ENCODE peak calls at places on chromosomes 4 and X, in four cellular contexts. K is type B pancreatic cell, Q is uterus, V is A549. J is an unnamed sample.

GRCh38 chr4:148415500-148415899 is 26.7 kb downstream of the NR3C2 start:
- DNase-seq in K (no peak), Q (no peak), V (peak; percentile 17), J (no peak)

GRCh38 chrX:41090568-41091238 is 5.5 kb downstream of the USP9X start:
- DNase-seq in K (no peak), Q (no peak), V (no peak), J (no peak)

GRCh38 chrX:13750204-13750603 is 15.7 kb downstream of the OFD1 start:
- DNase-seq in K (no peak), Q (no peak), V (peak; percentile 69), J (no peak)

GRCh38 chr4:176792348-176793059 is at the start of gene VEGFC:
- DNase-seq in K (peak; percentile 75), Q (peak; percentile 55), V (peak; percentile 73), J (no peak)

GRCh38 chr4:112952301-112952700 is 97.2 kb upstream of the ANK2 start:
- DNase-seq in K (no peak), Q (no peak), V (no peak), J (no peak)

GRCh38 chrX:120840826-120841225 is 34.8 kb downstream of the CT47B1 start:
- DNase-seq in K (no peak), Q (no peak), V (peak; percentile 16), J (no peak)

GRCh38 chr4:20251061-20251795 is 477 bp upstream of the SLIT2 start:
- DNase-seq in K (no peak), Q (no peak), V (no peak), J (no peak)

GRCh38 chr4:169228076-169228475 is 42.7 kb downstream of the SH3RF1 start:
- DNase-seq in K (no peak), Q (no peak), V (no peak), J (no peak)

GRCh38 chr4:40587826-40588225 is 41.8 kb downstream of the RBM47 start:
- DNase-seq in K (no peak), Q (no peak), V (no peak), J (peak; percentile 58)

GRCh38 chr4:156242390-156242789 is 288.7 kb upstream of the CTSO start:
- DNase-seq in K (no peak), Q (no peak), V (no peak), J (no peak)

GRCh38 chrX:97563531-97564133 is 679.9 kb downstream of the RPA4 start:
- DNase-seq in K (no peak), Q (peak; percentile 26), V (no peak), J (no peak)

GRCh38 chr4:41561241-41561640 is 23.3 kb downstream of the LIMCH1 start:
- DNase-seq in K (no peak), Q (no peak), V (no peak), J (no peak)

GRCh38 chrX:105211051-105211575 is 9.4 kb downstream of the TEX13A start:
- DNase-seq in K (no peak), Q (no peak), V (no peak), J (no peak)

GRCh38 chrX:8043121-8043520 is 115.9 kb upstream of the PNPLA4 start:
- DNase-seq in K (no peak), Q (no peak), V (no peak), J (no peak)

GRCh38 chrX:8044861-8045434 is 117.7 kb upstream of the PNPLA4 start:
- DNase-seq in K (no peak), Q (no peak), V (no peak), J (no peak)

GRCh38 chrX:8037593-8038348 is 110.6 kb upstream of the PNPLA4 start:
- DNase-seq in K (no peak), Q (no peak), V (no peak), J (no peak)

GRCh38 chrX:8043546-8043945 is 116.3 kb upstream of the PNPLA4 start:
- DNase-seq in K (no peak), Q (no peak), V (no peak), J (no peak)

DNA sequence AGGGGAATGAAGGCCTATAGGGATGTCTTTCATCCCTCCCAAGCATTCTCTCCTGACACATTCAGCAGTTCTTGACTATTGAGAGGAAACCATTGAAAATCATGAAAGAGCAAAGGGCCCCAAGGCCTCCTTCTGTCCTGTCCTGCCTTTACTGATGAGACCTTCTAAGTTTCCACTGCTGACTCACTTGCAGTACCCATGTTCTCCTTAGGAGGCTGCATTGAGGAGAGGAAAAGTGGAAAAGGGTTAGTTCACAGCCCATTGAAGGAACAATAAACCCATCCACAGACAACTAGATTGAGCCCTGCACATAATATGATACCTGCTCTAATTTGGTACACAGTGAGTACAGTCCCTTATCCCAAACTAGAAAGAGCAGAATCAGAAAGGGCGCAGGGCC is 115.1 kb upstream of the PNPLA4 start:
- DNase-seq in K (no peak), Q (no peak), V (peak; percentile 4), J (no peak)
- TF ChIP-seq CTCF in K (peak; percentile 57), Q (no peak), V (no peak), J (no peak)

DNA sequence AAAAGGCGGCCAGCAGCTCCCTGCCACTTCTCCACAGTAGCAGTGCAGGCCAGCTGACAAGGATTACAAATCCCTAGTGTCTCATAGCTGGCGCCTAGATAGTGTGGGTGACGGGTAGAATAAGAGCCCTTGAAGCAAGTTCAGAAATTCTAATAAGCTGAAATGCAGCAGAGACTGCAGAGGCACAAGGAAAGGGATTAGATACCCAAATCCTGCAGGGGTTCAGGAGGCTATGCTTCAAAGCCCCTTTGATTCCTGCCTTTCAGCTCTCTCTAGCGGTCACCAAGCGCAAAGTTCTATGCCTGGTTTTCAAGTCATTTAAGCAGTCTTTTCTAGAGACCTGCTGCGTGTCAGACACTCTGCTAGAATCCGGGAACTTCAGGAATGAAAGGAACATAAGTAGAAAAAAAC is 79.2 kb downstream of the RLIM start:
- DNase-seq in K (no peak), Q (no peak), V (peak; percentile 29), J (no peak)
- TF ChIP-seq CTCF in K (peak; percentile 59), Q (peak; percentile 39), V (peak; percentile 24), J (no peak)

GRCh38 chr4:115871596-115871995 is 758.2 kb upstream of the NDST4 start:
- DNase-seq in K (no peak), Q (no peak), V (no peak), J (no peak)

DNA sequence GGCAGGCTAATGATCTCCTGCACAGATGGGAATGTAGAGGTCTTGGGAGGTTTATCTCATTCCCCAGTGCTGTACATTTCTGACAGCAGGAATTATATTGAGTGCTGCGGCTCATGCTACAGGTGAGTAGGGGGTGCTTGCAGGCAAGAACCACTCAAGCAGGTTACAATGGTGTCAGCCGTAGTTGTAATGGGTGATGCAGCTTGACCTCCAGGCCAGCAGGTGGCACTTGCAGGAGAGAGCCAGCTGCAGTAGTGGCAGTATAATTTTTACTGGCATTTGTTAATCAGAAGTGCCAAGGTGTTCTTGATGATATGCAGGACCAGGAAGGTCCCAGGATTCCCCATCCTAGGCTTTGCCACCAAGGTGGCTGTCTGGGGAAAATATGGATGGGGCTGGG is 759.6 kb upstream of the NDST4 start:
- DNase-seq in K (no peak), Q (no peak), V (no peak), J (no peak)
- TF ChIP-seq CTCF in K (no peak), Q (no peak), V (no peak), J (no peak)

DNA sequence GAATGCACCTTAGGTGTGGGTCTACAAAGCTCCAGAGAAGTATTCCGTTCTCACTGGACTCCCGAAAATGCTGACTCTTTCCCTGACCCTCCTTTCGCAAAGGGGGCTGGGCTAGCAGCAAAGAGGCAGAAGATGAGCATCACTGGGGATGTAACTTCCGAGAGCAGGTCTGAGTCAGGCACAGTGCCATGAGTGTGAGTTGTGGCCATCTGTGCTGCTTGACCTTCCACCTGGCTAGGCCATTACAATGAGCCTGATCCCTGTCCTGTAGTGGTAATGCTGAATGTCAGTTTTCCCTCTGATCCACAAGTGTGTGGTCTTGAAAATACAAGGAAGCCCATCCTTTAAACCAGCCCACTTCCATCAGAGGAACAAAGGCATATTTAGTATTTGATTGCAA is 479.4 kb downstream of the AFF2 start:
- DNase-seq in K (no peak), Q (no peak), V (no peak), J (no peak)
- TF ChIP-seq CTCF in K (no peak), Q (no peak), V (no peak), J (no peak)

GRCh38 chr4:46386570-46386969 is 3.4 kb downstream of the GABRA2 start:
- DNase-seq in K (no peak), Q (no peak), V (no peak), J (no peak)
- TF ChIP-seq CTCF in K (peak; percentile 58), Q (no peak), V (no peak), J (no peak)

J was measured in breast epithelium.